ENCODE peak calls at places on chromosomes 11 and 22, in six cellular contexts. One of them, this sample, is unnamed.

GRCh38 chr22:16917144-16918003 is 90.6 kb downstream of the GAB4 start:
- ATAC-seq in HCT116: peak
- ATAC-seq in GM23338: peak
- ATAC-seq in Panc1: peak
- ATAC-seq in GM12878: peak
- ATAC-seq in K562: peak
- ATAC-seq in this sample: peak

GRCh38 chr11:14593671-14594070 is 49.9 kb upstream of the PDE3B start:
- ATAC-seq in Panc1: no peak
- ATAC-seq in GM23338: no peak
- ATAC-seq in HCT116: no peak
- ATAC-seq in K562: no peak
- ATAC-seq in GM12878: no peak
- ATAC-seq in this sample: no peak

GRCh38 chr11:45180888-45181594 is 34.6 kb downstream of the PRDM11 start:
- ATAC-seq in GM23338: peak
- ATAC-seq in K562: peak
- ATAC-seq in Panc1: peak
- ATAC-seq in HCT116: peak
- ATAC-seq in GM12878: peak
- ATAC-seq in this sample: peak

GRCh38 chr11:130598433-130598832 is 150.0 kb downstream of the ADAMTS15 start:
- ATAC-seq in GM12878: no peak
- ATAC-seq in Panc1: no peak
- ATAC-seq in K562: no peak
- ATAC-seq in GM23338: no peak
- ATAC-seq in HCT116: no peak
- ATAC-seq in this sample: no peak

GRCh38 chr22:24996420-24996952 is 44.0 kb downstream of the KIAA1671 start:
- ATAC-seq in Panc1: peak
- ATAC-seq in GM23338: peak
- ATAC-seq in K562: no peak
- ATAC-seq in HCT116: peak
- ATAC-seq in GM12878: no peak
- ATAC-seq in this sample: peak

GRCh38 chr11:36282926-36283325 is 6.3 kb downstream of the COMMD9 start:
- ATAC-seq in Panc1: no peak
- ATAC-seq in HCT116: no peak
- ATAC-seq in GM12878: peak
- ATAC-seq in K562: no peak
- ATAC-seq in GM23338: no peak
- ATAC-seq in this sample: no peak

GRCh38 chr11:19793356-19793755 is 80.7 kb downstream of the NAV2 start:
- ATAC-seq in HCT116: no peak
- ATAC-seq in Panc1: no peak
- ATAC-seq in GM23338: no peak
- ATAC-seq in GM12878: no peak
- ATAC-seq in K562: no peak
- ATAC-seq in this sample: no peak

GRCh38 chr11:13868710-13869403 is 93.7 kb upstream of the SPON1 start:
- ATAC-seq in HCT116: peak
- ATAC-seq in Panc1: no peak
- ATAC-seq in K562: no peak
- ATAC-seq in GM23338: no peak
- ATAC-seq in GM12878: no peak
- ATAC-seq in this sample: no peak

GRCh38 chr11:102599642-102600261 is 25.4 kb downstream of the MMP20 start:
- ATAC-seq in GM23338: no peak
- ATAC-seq in K562: no peak
- ATAC-seq in GM12878: peak
- ATAC-seq in Panc1: peak
- ATAC-seq in HCT116: peak
- ATAC-seq in this sample: no peak

GRCh38 chr11:58286249-58286648 is 18.2 kb upstream of the OR10W1 start:
- ATAC-seq in GM23338: peak
- ATAC-seq in K562: peak
- ATAC-seq in HCT116: peak
- ATAC-seq in Panc1: peak
- ATAC-seq in GM12878: peak
- ATAC-seq in this sample: no peak

GRCh38 chr11:68488623-68489022 is 28.1 kb downstream of the PPP6R3 start:
- ATAC-seq in GM23338: no peak
- ATAC-seq in HCT116: no peak
- ATAC-seq in K562: no peak
- ATAC-seq in Panc1: no peak
- ATAC-seq in GM12878: no peak
- ATAC-seq in this sample: no peak

GRCh38 chr22:37442537-37442936 is 15.3 kb upstream of the ELFN2 start:
- ATAC-seq in GM23338: no peak
- ATAC-seq in Panc1: no peak
- ATAC-seq in K562: no peak
- ATAC-seq in HCT116: peak
- ATAC-seq in GM12878: peak
- ATAC-seq in this sample: no peak

GRCh38 chr11:103703437-103703836 is 333.0 kb upstream of the DDI1 start:
- ATAC-seq in K562: no peak
- ATAC-seq in Panc1: no peak
- ATAC-seq in HCT116: no peak
- ATAC-seq in GM23338: no peak
- ATAC-seq in GM12878: no peak
- ATAC-seq in this sample: no peak

GRCh38 chr11:119752946-119753345 is 23.9 kb upstream of the NECTIN1 start:
- ATAC-seq in GM12878: no peak
- ATAC-seq in GM23338: no peak
- ATAC-seq in K562: no peak
- ATAC-seq in Panc1: no peak
- ATAC-seq in HCT116: no peak
- ATAC-seq in this sample: no peak

GRCh38 chr22:33337524-33337923 is 279.3 kb upstream of the SYN3 start:
- ATAC-seq in HCT116: no peak
- ATAC-seq in Panc1: no peak
- ATAC-seq in K562: no peak
- ATAC-seq in GM12878: no peak
- ATAC-seq in GM23338: no peak
- ATAC-seq in this sample: no peak

GRCh38 chr22:38872831-38873248 is 824 bp upstream of the CBX6 start:
- ATAC-seq in K562: peak
- ATAC-seq in GM12878: peak
- ATAC-seq in GM23338: peak
- ATAC-seq in Panc1: peak
- ATAC-seq in HCT116: no peak
- ATAC-seq in this sample: peak

GRCh38 chr22:50641696-50642607 is 14.0 kb upstream of the ARSA start:
- ATAC-seq in Panc1: no peak
- ATAC-seq in GM12878: peak
- ATAC-seq in GM23338: peak
- ATAC-seq in K562: peak
- ATAC-seq in HCT116: peak
- ATAC-seq in this sample: peak

GRCh38 chr11:40434941-40435340 is 1024.5 kb downstream of the LRRC4C start:
- ATAC-seq in HCT116: no peak
- ATAC-seq in K562: no peak
- ATAC-seq in GM12878: no peak
- ATAC-seq in Panc1: no peak
- ATAC-seq in GM23338: no peak
- ATAC-seq in this sample: no peak

GRCh38 chr11:44930588-44931302 is 19.9 kb downstream of the TP53I11 start:
- ATAC-seq in Panc1: no peak
- ATAC-seq in HCT116: no peak
- ATAC-seq in K562: no peak
- ATAC-seq in GM23338: no peak
- ATAC-seq in GM12878: no peak
- ATAC-seq in this sample: no peak

GRCh38 chr22:35489225-35489624 is 51.4 kb upstream of the RASD2 start:
- ATAC-seq in HCT116: no peak
- ATAC-seq in Panc1: peak
- ATAC-seq in K562: no peak
- ATAC-seq in GM12878: no peak
- ATAC-seq in GM23338: peak
- ATAC-seq in this sample: no peak

GRCh38 chr11:65492637-65493366 is 6.0 kb upstream of the MALAT1 start:
- ATAC-seq in GM12878: peak
- ATAC-seq in Panc1: peak
- ATAC-seq in HCT116: peak
- ATAC-seq in GM23338: no peak
- ATAC-seq in K562: peak
- ATAC-seq in this sample: peak

GRCh38 chr11:35235944-35236666 is 97.1 kb downstream of the CD44 start:
- ATAC-seq in HCT116: peak
- ATAC-seq in Panc1: no peak
- ATAC-seq in GM12878: no peak
- ATAC-seq in K562: no peak
- ATAC-seq in GM23338: no peak
- ATAC-seq in this sample: no peak

GRCh38 chr11:61274084-61274483 is 21.0 kb downstream of the VWCE start:
- ATAC-seq in K562: no peak
- ATAC-seq in Panc1: no peak
- ATAC-seq in HCT116: no peak
- ATAC-seq in GM23338: no peak
- ATAC-seq in GM12878: no peak
- ATAC-seq in this sample: no peak

GRCh38 chr11:86571273-86571948 is 101.0 kb downstream of the ME3 start:
- ATAC-seq in GM12878: peak
- ATAC-seq in Panc1: peak
- ATAC-seq in K562: peak
- ATAC-seq in GM23338: peak
- ATAC-seq in HCT116: peak
- ATAC-seq in this sample: no peak

GRCh38 chr11:78562398-78562797 is 12.3 kb downstream of the NARS2 start:
- ATAC-seq in GM12878: peak
- ATAC-seq in GM23338: no peak
- ATAC-seq in Panc1: peak
- ATAC-seq in HCT116: peak
- ATAC-seq in K562: no peak
- ATAC-seq in this sample: no peak

GRCh38 chr11:129589190-129589589 is 213.5 kb downstream of the BARX2 start:
- ATAC-seq in Panc1: no peak
- ATAC-seq in HCT116: no peak
- ATAC-seq in GM23338: peak
- ATAC-seq in GM12878: no peak
- ATAC-seq in K562: no peak
- ATAC-seq in this sample: no peak

GRCh38 chr11:64090811-64091516 is 55.2 kb downstream of the FLRT1 start:
- ATAC-seq in Panc1: no peak
- ATAC-seq in GM23338: no peak
- ATAC-seq in GM12878: no peak
- ATAC-seq in HCT116: no peak
- ATAC-seq in K562: peak
- ATAC-seq in this sample: no peak

DNA sequence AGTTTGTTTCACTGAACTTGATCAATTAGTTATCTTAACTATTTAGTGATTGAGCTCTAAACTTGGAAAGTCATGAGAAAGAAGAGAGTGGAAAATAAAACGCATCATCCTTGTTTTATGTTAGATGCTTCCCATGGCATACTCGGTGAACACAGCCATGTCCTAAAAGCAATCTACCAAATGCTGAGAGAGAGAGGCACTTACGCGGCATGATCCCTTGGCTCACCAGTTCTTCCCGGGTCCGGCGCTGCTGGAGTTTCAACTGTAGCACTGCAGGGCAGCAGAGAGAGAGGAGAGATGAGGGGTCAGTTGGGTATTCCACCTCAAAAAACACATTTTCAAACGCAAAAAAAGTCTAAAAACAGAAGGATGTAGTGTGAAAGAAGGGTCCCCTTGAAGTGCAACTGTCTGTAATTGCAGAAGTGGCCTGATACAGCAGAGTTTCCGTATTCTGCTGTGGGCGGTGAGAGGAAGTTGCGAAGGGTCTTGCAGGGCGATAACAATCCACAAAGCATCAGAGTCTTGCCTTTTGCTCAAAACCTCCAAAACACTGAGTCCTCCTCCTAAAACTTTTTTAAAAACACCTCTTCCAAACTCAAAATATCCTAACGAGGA is 92.7 kb downstream of the SGSM3 start:
- ATAC-seq in GM23338: no peak
- ATAC-seq in Panc1: no peak
- ATAC-seq in GM12878: peak
- ATAC-seq in HCT116: no peak
- ATAC-seq in K562: peak
- ATAC-seq in this sample: no peak
- TF ChIP-seq POLR2AphosphoS5 in GM23338: no peak
- TF ChIP-seq POLR2AphosphoS5 in Panc1: no peak
- TF ChIP-seq POLR2AphosphoS5 in GM12878: peak
- TF ChIP-seq POLR2AphosphoS5 in HCT116: no peak
- TF ChIP-seq POLR2AphosphoS5 in K562: no peak
- TF ChIP-seq POLR2AphosphoS5 in this sample: no peak

GRCh38 chr11:112017538-112017937 is 7.7 kb upstream of the DLAT start:
- ATAC-seq in GM23338: no peak
- ATAC-seq in Panc1: no peak
- ATAC-seq in K562: no peak
- ATAC-seq in GM12878: no peak
- ATAC-seq in HCT116: no peak
- ATAC-seq in this sample: no peak
- H3K27ac ChIP-seq in GM23338: no peak
- H3K27ac ChIP-seq in Panc1: no peak
- H3K27ac ChIP-seq in K562: no peak
- H3K27ac ChIP-seq in GM12878: no peak
- H3K27ac ChIP-seq in HCT116: no peak
- H3K27ac ChIP-seq in this sample: peak

GRCh38 chr22:45351956-45352355 is 42.2 kb downstream of the FAM118A start:
- ATAC-seq in Panc1: no peak
- ATAC-seq in K562: no peak
- ATAC-seq in HCT116: no peak
- ATAC-seq in GM12878: no peak
- ATAC-seq in GM23338: no peak
- ATAC-seq in this sample: no peak
- TF ChIP-seq POLR2AphosphoS5 in Panc1: no peak
- TF ChIP-seq POLR2AphosphoS5 in K562: no peak
- TF ChIP-seq POLR2AphosphoS5 in HCT116: no peak
- TF ChIP-seq POLR2AphosphoS5 in GM12878: no peak
- TF ChIP-seq POLR2AphosphoS5 in GM23338: no peak
- TF ChIP-seq POLR2AphosphoS5 in this sample: no peak

DNA sequence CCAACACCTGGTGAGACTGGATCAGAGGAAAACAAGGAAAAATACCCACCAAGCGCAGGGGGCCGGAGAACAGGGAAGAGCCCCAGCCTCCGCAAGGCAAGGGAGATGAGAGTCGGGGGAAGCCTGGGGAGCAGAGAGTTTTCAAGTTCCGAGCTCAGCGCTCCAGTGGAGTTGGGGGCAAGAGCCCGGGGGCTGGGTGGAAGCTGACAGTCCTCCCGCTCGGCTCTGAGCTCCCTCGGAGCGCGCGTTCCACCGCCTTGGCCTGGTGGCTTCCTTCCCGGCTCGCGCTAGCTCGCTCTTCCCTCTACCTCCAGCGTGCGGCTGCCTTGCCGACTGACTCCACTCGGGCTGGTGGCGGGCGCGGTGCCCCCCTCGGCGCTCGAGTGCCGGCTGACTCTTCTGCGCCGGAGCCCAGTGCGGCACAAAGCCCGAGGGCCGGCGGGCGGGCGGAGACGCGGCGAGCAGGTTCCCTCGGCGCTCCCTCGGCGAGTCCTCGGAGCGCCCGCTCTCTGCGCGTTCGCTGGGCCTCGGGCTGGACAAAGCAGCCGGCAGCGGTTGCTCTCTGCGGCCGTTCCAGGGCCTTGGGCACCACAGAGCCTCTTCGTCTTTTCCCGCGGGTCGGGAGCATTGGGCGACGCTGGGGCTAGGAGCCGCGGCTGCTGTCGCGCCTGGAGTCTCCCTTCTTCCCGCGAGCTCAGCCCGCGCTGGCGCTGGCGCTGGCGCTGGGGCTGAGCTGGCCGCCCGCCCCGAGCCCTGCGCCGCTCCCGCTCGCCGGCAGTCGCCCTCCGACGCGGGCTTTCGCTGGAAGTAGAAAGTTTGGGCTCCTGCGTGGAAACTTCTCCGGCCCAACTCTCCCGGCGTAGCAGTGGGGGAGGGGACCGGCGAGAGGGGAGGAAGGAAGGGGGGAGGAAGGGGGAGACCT is 1.0 kb downstream of the PAX6 start:
- ATAC-seq in K562: peak
- ATAC-seq in GM23338: peak
- ATAC-seq in Panc1: peak
- ATAC-seq in GM12878: peak
- ATAC-seq in HCT116: peak
- ATAC-seq in this sample: peak
- H3K27ac ChIP-seq in K562: peak
- H3K27ac ChIP-seq in GM23338: no peak
- H3K27ac ChIP-seq in Panc1: no peak
- H3K27ac ChIP-seq in GM12878: no peak
- H3K27ac ChIP-seq in HCT116: peak
- H3K27ac ChIP-seq in this sample: no peak

This sample was measured in gastroesophageal sphincter.